ENCODE peak calls at places on chromosome 5, in four cellular contexts. N, D, S and E are unnamed samples. For H3K27me3, the result is how much of the 10 kb centered on the place peaks cover.

GRCh38 chr5:93062548-93062947 is 518.5 kb downstream of the NR2F1-AS1 start:
- DNase-seq in N (no peak), S (no peak), D (no peak), E (no peak)

GRCh38 chr5:93593476-93594060 is 10.5 kb downstream of the NR2F1 start:
- DNase-seq in D (no peak), N (no peak), S (no peak), E (no peak)

GRCh38 chr5:136014976-136015375 is 13.8 kb upstream of the TGFBI start:
- DNase-seq in D (no peak), S (no peak), N (no peak), E (no peak)

GRCh38 chr5:32960340-32961065 is 249.4 kb downstream of the NPR3 start:
- DNase-seq in S (no peak), D (no peak), N (peak), E (no peak)

GRCh38 chr5:52015760-52016159 is 632.5 kb downstream of the ISL1 start:
- DNase-seq in D (no peak), S (no peak), N (no peak), E (no peak)

GRCh38 chr5:93586948-93587918 is 4.2 kb downstream of the NR2F1 start:
- DNase-seq in D (no peak), S (no peak), N (no peak), E (no peak)

GRCh38 chr5:135324160-135324559 is 74.9 kb downstream of the MACROH2A1 start:
- DNase-seq in D (no peak), S (no peak), N (no peak), E (no peak)

GRCh38 chr5:15604986-15605385 is 105.0 kb downstream of the FBXL7 start:
- DNase-seq in D (no peak), N (no peak), S (no peak), E (no peak)

GRCh38 chr5:140244525-140245025 is 58.3 kb downstream of the PFDN1 start:
- DNase-seq in S (peak), N (peak), D (peak), E (peak)

GRCh38 chr5:140631831-140632365 is 1.1 kb downstream of the CD14 start:
- DNase-seq in N (no peak), D (no peak), S (no peak), E (no peak)

GRCh38 chr5:145982572-145983314 is 46.4 kb downstream of the SH3RF2 start:
- DNase-seq in S (no peak), N (no peak), D (no peak), E (no peak)

GRCh38 chr5:56910123-56910951 is 941 bp downstream of the SETD9 start:
- DNase-seq in S (peak), N (no peak), D (peak), E (peak)

GRCh38 chr5:61638476-61638875 is 306.4 kb downstream of the ZSWIM6 start:
- DNase-seq in D (no peak), N (no peak), S (no peak), E (peak)

GRCh38 chr5:6459896-6460295 is 11.2 kb downstream of the UBE2QL1 start:
- DNase-seq in S (no peak), N (no peak), D (no peak), E (no peak)

GRCh38 chr5:64759960-64760695 is 8.4 kb downstream of the SREK1IP1 start:
- DNase-seq in N (no peak), D (no peak), S (no peak), E (no peak)

GRCh38 chr5:78235289-78235688 is 59.2 kb downstream of the AP3B1 start:
- DNase-seq in D (no peak), S (no peak), N (peak), E (no peak)

DNA sequence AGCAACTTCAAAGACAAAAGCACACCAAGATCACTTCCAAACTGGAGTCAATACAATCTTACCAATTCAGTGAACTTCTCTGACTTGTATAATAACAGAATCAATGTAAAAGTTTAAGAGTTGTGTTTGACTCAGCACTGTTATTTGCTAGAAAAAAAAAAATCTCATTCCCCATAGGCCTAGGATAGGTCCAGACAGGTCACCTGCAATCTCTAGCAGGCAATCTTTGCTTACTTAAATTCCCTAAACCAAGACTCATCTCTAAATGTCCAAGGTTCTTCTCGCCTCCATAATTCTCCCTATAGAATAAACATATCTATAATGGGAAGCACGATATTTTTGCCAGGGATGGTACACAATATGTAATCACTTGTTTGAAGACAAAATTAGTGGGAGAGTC is 2.5 kb downstream of the FAM169A start:
- DNase-seq in S (no peak), N (peak), D (no peak), E (no peak)
- H3K4me3 ChIP-seq in S (no peak), N (peak), D (no peak), E (no peak)

GRCh38 chr5:159227452-159227851 is 18.1 kb upstream of the RNF145 start:
- DNase-seq in D (no peak), S (no peak), N (peak), E (no peak)

GRCh38 chr5:159226451-159226850 is 17.1 kb upstream of the RNF145 start:
- DNase-seq in N (no peak), D (no peak), S (no peak), E (no peak)

GRCh38 chr5:159230657-159231056 is 21.3 kb upstream of the RNF145 start:
- DNase-seq in D (no peak), S (no peak), N (peak), E (no peak)

DNA sequence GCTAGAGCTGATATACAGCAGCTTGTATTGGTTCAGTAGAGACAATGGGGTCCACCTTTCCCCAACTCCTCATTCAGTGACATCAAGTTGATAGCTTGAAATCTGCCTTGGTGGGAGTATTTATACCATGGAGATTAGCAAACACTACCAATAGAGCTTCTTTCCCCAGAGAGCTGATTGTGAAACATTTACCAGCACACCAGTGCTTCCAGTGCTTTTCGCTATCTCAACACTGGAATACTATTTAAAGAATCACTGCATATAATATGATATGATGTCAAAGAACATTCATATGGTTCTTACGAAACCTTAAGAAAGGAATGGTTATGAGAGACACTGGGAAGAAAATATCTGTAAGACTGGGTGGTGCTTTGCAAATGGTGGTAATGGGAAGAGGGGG is 21.8 kb upstream of the RNF145 start:
- DNase-seq in D (no peak), S (no peak), N (no peak), E (no peak)
- H3K27me3 ChIP-seq in D (under half), S (under half), N (under half), E (under half)

DNA sequence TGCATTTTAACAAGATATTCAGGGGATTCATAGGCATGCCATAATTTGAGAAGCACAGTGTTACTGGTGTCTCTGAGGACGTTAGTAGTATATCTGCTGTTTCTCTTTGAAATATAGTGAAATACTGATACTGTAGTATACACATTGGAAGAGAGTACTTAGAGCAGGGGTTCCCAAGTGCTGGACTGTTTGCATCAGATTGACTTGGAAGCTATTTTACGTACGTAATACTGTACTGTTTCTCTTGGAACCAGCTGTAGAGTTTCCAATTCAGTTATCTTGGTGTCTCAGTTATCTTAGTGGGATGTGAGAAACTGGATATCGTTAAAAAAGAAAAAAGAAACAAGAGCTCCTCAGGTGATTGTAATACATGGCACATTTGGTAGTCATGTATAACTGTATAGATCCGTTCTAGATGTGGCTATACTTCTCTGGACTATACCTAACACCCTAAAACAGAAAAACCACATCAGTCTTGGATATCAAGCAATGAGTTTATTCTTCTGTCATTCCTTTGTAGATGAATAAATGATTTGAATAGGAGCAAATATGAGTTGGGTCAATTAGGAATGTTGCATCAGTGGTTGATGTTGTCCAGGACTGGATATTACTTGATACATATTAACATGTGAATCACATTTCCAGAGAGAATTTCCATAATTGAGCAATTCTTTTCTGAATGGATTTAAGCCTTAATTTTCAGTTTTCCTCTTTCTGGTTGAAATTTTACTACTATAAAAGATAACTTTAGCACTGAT is 33.4 kb downstream of the PRRC1 start:
- DNase-seq in D (no peak), N (peak), S (no peak), E (no peak)
- H3K4me3 ChIP-seq in D (no peak), N (no peak), S (no peak), E (no peak)

DNA sequence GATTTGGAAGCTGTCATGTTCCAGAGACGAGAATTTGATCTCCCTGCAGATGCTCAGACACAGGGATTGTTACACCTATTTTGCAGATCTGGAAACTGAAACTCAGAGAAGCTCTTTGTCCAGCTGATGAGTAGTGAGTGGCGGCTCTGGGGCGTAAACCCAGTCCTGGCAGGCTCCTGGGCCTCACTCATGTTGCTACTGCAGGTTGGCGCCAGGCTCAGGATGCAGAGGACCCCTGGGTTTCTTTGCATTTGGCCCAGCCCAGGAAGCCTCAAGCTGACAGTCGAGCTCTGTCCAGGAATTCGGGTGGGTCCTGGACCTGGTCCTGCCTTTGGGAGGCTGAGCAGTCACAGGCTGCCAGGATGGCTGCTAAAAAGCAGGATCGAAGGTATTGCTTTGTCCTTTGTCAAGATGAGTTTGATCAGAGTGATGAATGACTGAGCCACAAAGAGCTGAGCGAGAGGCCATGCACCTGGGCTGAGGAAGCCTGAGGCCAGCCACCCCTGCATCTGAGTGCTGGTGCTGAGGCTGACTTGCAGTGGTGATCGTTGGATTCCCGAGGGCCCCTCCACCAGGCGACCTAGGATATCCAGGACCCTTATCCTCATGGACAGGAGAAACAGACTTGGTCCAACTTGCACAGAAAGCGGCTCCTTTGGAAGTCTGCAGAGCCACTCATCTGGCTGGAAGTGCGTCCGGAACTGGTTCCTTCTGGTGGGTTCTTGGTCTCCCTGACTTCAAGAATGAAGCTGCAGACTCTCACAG is 8.3 kb upstream of the RNF130 start:
- DNase-seq in S (no peak), N (no peak), D (no peak), E (no peak)
- H3K27me3 ChIP-seq in S (under half), N (under half), D (under half), E (under half)

DNA sequence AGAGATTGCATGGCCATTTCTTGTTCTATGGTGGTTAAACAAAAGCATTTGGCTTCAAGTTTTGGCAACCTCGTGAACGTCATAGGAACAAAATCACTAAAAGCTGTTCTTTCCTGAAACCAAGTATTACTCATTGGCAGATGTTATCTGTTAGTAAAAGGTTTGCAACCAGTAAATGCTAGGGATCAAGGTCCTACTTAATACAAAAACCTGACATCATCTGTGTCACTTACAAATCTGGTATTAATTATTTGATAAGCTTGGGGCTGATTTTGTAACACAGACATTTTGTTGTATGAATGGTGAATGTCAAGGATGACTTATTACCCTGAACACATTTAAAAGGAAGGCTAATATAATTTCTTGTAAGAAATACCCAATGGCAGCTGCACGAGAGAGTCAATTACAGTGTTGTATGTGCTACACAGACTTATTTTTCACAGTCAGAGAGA is 486.4 kb upstream of the ZNF608 start:
- DNase-seq in S (no peak), N (peak), D (no peak), E (no peak)
- H3K4me3 ChIP-seq in S (no peak), N (no peak), D (no peak), E (no peak)

GRCh38 chr5:112284561-112284960 is 134.5 kb downstream of the EPB41L4A start:
- DNase-seq in N (no peak), D (no peak), S (no peak), E (no peak)

GRCh38 chr5:112289465-112289864 is 129.6 kb downstream of the EPB41L4A start:
- DNase-seq in D (no peak), S (no peak), N (peak), E (peak)

GRCh38 chr5:112279082-112279481 is 140.0 kb downstream of the EPB41L4A start:
- DNase-seq in S (no peak), N (no peak), D (no peak), E (no peak)

GRCh38 chr5:112283943-112284342 is 135.1 kb downstream of the EPB41L4A start:
- DNase-seq in D (no peak), S (no peak), N (no peak), E (no peak)
- H3K27me3 ChIP-seq in D (under half), S (under half), N (under half), E (under half)